ENCODE peak calls at places on chromosomes 7 and 10, in five cellular contexts. B, P, G, Q and I are unnamed samples.
A peak's percentile ranks its signal among the peaks of the same experiment; 100 is the strongest.

GRCh38 chr10:122441961-122442360 is 12.5 kb upstream of the ARMS2 start:
- DNase-seq in B (no peak), G (no peak), Q (no peak), P (no peak), I (no peak)

GRCh38 chr10:35422236-35422635 is 85.9 kb downstream of the CCNY start:
- DNase-seq in P (no peak), G (no peak), B (no peak), Q (no peak), I (no peak)

GRCh38 chr7:135673360-135673706 is 11.0 kb downstream of the STMP1 start:
- DNase-seq in G (no peak), B (no peak), P (no peak), Q (no peak), I (no peak)

GRCh38 chr7:46932266-46932655 is 649.6 kb downstream of the TNS3 start:
- DNase-seq in P (no peak), G (no peak), Q (no peak), B (no peak), I (no peak)

GRCh38 chr7:82056282-82056681 is 286.4 kb upstream of the HGF start:
- DNase-seq in P (no peak), B (no peak), Q (no peak), G (no peak), I (no peak)

GRCh38 chr10:43851030-43851429 is 202.3 kb upstream of the ZNF32 start:
- DNase-seq in B (no peak), G (no peak), P (no peak), Q (no peak), I (no peak)

GRCh38 chr10:99520804-99521473 is 11.8 kb upstream of the NKX2-3 start:
- DNase-seq in P (no peak), B (no peak), G (no peak), Q (no peak), I (no peak)

GRCh38 chr7:139752148-139752547 is 25.6 kb downstream of the HIPK2 start:
- DNase-seq in Q (no peak), G (no peak), B (no peak), P (no peak), I (no peak)

GRCh38 chr10:71845410-71846406 is 5.3 kb downstream of the PSAP start:
- DNase-seq in B (no peak), G (no peak), Q (no peak), P (no peak), I (no peak)

GRCh38 chr7:107813524-107813923 is 10.5 kb upstream of the SLC26A3 start:
- DNase-seq in G (no peak), Q (no peak), B (no peak), P (no peak), I (no peak)

GRCh38 chr10:47107226-47107625 is 192.8 kb upstream of the GDF10 start:
- DNase-seq in B (no peak), P (no peak), Q (no peak), G (peak; percentile 28), I (no peak)

GRCh38 chr7:128221929-128222403 is 19.1 kb upstream of the LEP start:
- DNase-seq in B (no peak), G (no peak), Q (peak; percentile 69), P (no peak), I (no peak)

GRCh38 chr7:121795736-121796135 is 77.2 kb upstream of the PTPRZ1 start:
- DNase-seq in B (no peak), G (no peak), P (no peak), Q (no peak), I (no peak)

GRCh38 chr7:121798076-121798475 is 74.9 kb upstream of the PTPRZ1 start:
- DNase-seq in P (no peak), G (no peak), B (no peak), Q (no peak), I (no peak)

GRCh38 chr7:121797283-121798037 is 75.5 kb upstream of the PTPRZ1 start:
- DNase-seq in P (no peak), G (no peak), B (no peak), Q (no peak), I (no peak)

GRCh38 chr7:121798896-121799295 is 74.1 kb upstream of the PTPRZ1 start:
- DNase-seq in G (no peak), Q (no peak), P (no peak), B (no peak), I (no peak)

DNA sequence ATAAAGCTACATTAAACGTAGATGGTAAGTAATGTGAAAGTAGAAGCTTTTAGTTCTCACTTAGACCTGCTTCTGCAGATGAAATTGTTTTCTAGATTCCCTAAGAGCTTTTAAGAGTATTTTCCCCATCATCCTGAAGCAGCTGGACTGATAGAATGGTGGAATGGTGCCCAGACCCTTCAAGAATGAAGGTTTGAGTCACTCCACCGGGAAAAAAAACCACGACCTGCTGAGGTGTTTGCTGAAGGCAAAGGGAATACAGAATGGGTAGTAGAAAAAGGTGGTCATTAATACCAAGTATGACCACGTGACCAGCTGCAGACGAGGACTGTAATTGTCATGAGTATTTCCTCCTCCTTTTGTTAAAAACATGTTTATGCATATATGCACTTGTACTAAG is 79.2 kb upstream of the PTPRZ1 start:
- DNase-seq in P (no peak), B (no peak), G (no peak), Q (no peak), I (no peak)
- TF ChIP-seq POLR2AphosphoS5 in P (no peak), B (no peak), G (no peak), Q (no peak), I (no peak)

GRCh38 chr7:85750454-85750949 is 563.6 kb upstream of the SEMA3D start:
- DNase-seq in Q (peak; percentile 49), B (no peak), G (no peak), P (no peak), I (no peak)
- TF ChIP-seq TAF1 in Q (no peak), B (no peak), G (no peak), P (no peak), I (no peak)

GRCh38 chr7:25809441-25809840 is 342.6 kb upstream of the NFE2L3 start:
- DNase-seq in G (no peak), P (no peak), Q (no peak), B (no peak), I (no peak)
- TF ChIP-seq POLR2AphosphoS5 in G (no peak), P (no peak), Q (no peak), B (no peak), I (no peak)

DNA sequence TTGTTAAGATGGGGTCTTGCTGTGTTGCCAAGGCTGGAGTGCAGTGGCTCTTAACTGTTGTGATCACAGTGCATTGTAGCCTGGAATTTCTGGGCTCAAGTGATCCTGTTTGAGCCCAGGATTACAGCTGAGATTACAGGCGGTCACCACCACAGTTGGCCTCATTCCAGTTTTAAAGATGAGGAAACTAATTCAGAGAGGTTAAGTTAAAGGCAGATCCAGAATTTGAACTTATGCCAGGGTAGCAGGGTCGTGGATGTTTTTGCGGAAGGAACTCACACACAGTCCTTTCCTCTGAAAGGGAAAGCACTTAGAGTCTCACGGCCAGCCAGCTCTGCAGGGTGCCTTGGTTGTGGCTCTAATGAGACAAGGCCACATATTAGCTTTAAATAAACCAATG is 84.7 kb downstream of the MMRN2 start:
- DNase-seq in P (no peak), G (no peak), B (no peak), Q (no peak), I (no peak)
- TF ChIP-seq TAF1 in P (no peak), G (no peak), B (no peak), Q (no peak), I (no peak)

DNA sequence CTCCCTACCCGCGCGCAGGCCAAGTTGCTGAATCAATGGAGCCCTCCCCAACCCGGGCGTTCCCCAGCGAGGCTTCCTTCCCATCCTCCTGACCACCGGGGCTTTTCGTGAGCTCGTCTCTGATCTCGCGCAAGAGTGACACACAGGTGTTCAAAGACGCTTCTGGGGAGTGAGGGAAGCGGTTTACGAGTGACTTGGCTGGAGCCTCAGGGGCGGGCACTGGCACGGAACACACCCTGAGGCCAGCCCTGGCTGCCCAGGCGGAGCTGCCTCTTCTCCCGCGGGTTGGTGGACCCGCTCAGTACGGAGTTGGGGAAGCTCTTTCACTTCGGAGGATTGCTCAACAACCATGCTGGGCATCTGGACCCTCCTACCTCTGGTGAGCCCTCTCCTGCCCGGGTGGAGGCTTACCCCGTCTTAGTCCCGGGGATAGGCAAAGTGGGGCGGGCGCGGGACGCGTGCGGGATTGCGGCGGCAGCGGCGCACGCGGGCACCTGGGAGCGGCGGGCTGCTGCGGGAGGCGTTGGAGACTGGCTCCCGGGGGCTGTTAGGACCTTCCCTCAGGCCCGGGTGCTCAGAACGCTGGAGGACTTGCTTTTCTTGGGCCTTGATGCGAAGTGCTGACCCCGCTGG is at the start of gene FAS:
- DNase-seq in Q (peak; percentile 65), G (peak; percentile 74), P (no peak), B (peak; percentile 80), I (peak; percentile 48)
- TF ChIP-seq POLR2AphosphoS5 in Q (peak; percentile 21), G (no peak), P (peak; percentile 74), B (peak; percentile 88), I (peak; percentile 91)

DNA sequence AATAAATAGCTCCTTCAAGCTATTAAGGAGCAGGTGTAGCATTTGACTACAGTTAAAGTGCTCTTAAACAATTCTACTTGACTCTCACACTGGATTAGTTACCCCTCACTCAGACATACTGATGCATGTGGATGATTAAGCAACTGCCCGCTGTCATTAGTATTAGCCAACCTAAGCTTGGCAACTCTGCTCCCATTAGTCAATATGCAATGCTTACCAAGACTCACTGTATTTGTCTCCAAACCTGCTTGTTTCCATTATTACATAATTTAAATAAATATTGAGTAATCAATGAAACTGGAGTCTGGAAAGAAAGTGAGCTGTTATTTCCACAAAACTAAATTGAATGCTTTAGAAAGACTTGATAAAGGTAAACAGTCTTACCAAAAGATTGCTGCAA is 144.0 kb upstream of the ASAH2 start:
- DNase-seq in P (no peak), Q (no peak), G (no peak), B (no peak), I (no peak)
- TF ChIP-seq TAF1 in P (no peak), Q (no peak), G (no peak), B (no peak), I (no peak)

DNA sequence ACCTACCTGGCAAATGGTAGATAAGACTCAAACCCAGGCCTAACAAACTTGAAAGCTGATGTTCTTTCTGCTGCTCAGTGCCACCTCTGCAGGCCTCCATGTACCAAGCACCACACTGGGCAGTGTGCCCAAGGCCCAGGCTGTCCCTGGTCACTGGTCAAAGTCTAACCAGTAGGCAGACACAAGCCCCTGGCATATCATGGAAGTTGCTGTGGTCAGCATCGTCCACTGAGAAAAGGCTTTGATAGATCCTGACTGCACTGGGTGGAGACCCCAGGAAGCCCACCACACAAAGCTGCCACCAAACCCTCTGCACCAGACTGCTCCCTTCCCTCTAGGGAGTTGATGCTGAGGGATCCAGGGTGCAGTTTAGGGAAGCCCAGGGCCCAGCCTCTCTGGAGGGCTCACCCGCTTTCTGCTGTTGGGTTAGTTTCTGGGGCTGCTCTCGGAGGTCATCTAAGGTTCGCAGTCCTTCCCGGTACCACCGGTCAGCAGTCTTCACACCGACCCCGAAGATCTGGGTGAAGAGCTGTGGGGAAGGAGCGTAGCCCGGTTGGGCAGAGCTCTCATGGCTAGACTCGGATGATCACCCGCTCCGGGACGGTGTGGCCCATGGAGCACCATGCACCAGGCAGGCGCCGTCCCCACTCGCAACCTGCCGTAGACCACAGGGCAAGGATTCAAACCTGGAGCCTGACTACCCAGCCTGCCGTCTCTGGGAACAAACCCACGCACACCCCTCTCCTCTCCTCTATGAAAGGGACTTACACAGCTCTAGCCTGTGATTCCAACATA is 6.0 kb downstream of the POLM start:
- DNase-seq in B (no peak), Q (no peak), P (no peak), G (no peak), I (no peak)
- TF ChIP-seq POLR2AphosphoS5 in B (no peak), Q (no peak), P (no peak), G (no peak), I (no peak)

GRCh38 chr10:127044191-127044590 is 139.0 kb downstream of the DOCK1 start:
- DNase-seq in Q (no peak), B (no peak), G (no peak), P (no peak), I (no peak)
- TF ChIP-seq TAF1 in Q (no peak), B (no peak), G (no peak), P (no peak), I (no peak)